ENCODE peak calls at places on chromosome 6, in four cellular contexts. C is suprapubic skin, Z is HCT116, L is prostate gland. X is an unnamed sample. For H3K36me3, the result is how much of the 10 kb centered on the place peaks cover.

GRCh38 chr6:165849539-165850430 is 186.7 kb upstream of the PDE10A start:
- DNase-seq in L (no peak), C (no peak), Z (no peak), X (no peak)

GRCh38 chr6:14108571-14109410 is 8.8 kb upstream of the CD83 start:
- DNase-seq in Z (no peak), L (no peak), C (no peak), X (peak)

GRCh38 chr6:129111853-129112252 is 228.9 kb downstream of the LAMA2 start:
- DNase-seq in L (no peak), Z (no peak), C (no peak), X (no peak)

GRCh38 chr6:32148722-32149576 is 2.8 kb downstream of the PRRT1 start:
- DNase-seq in C (peak), Z (no peak), L (peak), X (peak)

GRCh38 chr6:101462576-101462975 is 69.1 kb downstream of the GRIK2 start:
- DNase-seq in L (no peak), Z (no peak), C (no peak), X (no peak)

GRCh38 chr6:117907600-117908245 is 659 bp downstream of the SLC35F1 start:
- DNase-seq in Z (no peak), C (no peak), L (no peak), X (no peak)

GRCh38 chr6:40893021-40893420 is 146.0 kb downstream of the UNC5CL start:
- DNase-seq in Z (no peak), L (no peak), C (peak), X (no peak)

GRCh38 chr6:157631388-157631787 is 191.7 kb upstream of the SNX9 start:
- DNase-seq in C (no peak), L (no peak), Z (no peak), X (no peak)

GRCh38 chr6:18253635-18254034 is 10.7 kb downstream of the DEK start:
- DNase-seq in L (no peak), C (no peak), Z (no peak), X (no peak)

GRCh38 chr6:152002306-152002705 is 194.8 kb downstream of the ESR1 start:
- DNase-seq in C (no peak), Z (no peak), L (no peak), X (no peak)

GRCh38 chr6:12993283-12993898 is 276.8 kb downstream of the PHACTR1 start:
- DNase-seq in C (no peak), L (no peak), Z (no peak), X (no peak)

GRCh38 chr6:37029249-37029959 is 23.9 kb downstream of the FGD2 start:
- DNase-seq in Z (peak), L (no peak), C (no peak), X (peak)

GRCh38 chr6:76633259-76633658 is 560.8 kb upstream of the IMPG1 start:
- DNase-seq in Z (peak), C (no peak), L (no peak), X (no peak)

GRCh38 chr6:87667032-87667431 is 35.0 kb downstream of the AKIRIN2 start:
- DNase-seq in Z (no peak), C (no peak), L (no peak), X (no peak)

GRCh38 chr6:87671555-87672029 is 30.4 kb downstream of the AKIRIN2 start:
- DNase-seq in Z (no peak), C (no peak), L (no peak), X (no peak)

GRCh38 chr6:87668006-87668405 is 34.0 kb downstream of the AKIRIN2 start:
- DNase-seq in Z (no peak), L (no peak), C (no peak), X (no peak)

GRCh38 chr6:87670707-87671106 is 31.3 kb downstream of the AKIRIN2 start:
- DNase-seq in Z (no peak), L (no peak), C (no peak), X (no peak)

DNA sequence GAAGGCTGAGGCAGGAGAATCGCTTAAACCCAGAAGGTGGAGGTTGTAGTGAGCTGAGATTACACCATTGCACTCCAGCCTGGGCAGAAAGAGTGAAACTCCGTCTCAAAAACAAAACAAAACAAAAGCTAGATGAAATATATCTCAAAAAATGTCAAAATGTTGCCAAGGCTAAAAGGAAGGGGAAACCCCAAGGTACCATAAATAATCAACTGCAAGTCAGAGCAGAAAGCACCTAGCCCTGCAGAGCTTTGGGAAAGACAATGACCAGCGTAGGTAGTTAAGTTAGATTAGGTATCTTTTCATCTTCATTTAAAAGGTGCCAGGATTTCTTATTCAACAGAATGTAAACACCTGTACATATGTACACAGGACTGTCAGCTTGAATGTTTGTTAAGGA is 33.0 kb downstream of the AKIRIN2 start:
- DNase-seq in C (no peak), L (no peak), Z (no peak), X (no peak)
- H3K36me3 ChIP-seq in C (under half), L (under half), Z (under half), X (half or more)

GRCh38 chr6:124961784-124962611 is at the start of gene RNF217:
- DNase-seq in L (peak), Z (no peak), C (peak), X (peak)
- TF ChIP-seq POLR2A in L (peak), Z (peak), C (no peak), X (no peak)

DNA sequence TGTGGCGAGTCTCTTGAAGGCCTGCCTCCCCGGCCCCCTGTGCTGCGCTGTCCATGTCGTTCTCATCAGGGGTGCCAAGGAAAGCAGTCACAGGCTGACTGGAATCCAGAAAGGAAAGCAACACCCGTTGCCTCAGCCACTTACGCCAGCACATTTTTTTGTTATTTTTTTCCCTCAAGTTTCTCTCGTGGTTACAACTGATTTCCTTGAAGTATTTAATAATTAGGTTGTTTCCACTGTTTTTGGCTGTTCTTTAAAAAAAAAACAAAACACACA is 17.9 kb upstream of the SLC22A1 start:
- DNase-seq in L (no peak), Z (no peak), C (no peak), X (no peak)
- H3K36me3 ChIP-seq in L (under half), Z (under half), C (half or more), X (half or more)

GRCh38 chr6:11271228-11271627 is 38.8 kb upstream of the NEDD9 start:
- DNase-seq in C (no peak), Z (no peak), L (no peak), X (peak)

GRCh38 chr6:11271637-11272036 is 39.2 kb upstream of the NEDD9 start:
- DNase-seq in C (no peak), L (no peak), Z (no peak), X (no peak)

GRCh38 chr6:11268978-11269377 is 36.5 kb upstream of the NEDD9 start:
- DNase-seq in Z (no peak), L (no peak), C (no peak), X (no peak)

GRCh38 chr6:11272491-11273192 is 40.2 kb upstream of the NEDD9 start:
- DNase-seq in L (no peak), C (no peak), Z (no peak), X (no peak)

GRCh38 chr6:11270030-11271027 is 37.9 kb upstream of the NEDD9 start:
- DNase-seq in Z (no peak), C (no peak), L (no peak), X (no peak)
- TF ChIP-seq POLR2A in Z (no peak), C (no peak), L (no peak), X (no peak)

GRCh38 chr6:83126807-83127206 is 59.3 kb downstream of the DOP1A start:
- DNase-seq in L (no peak), Z (no peak), C (no peak), X (no peak)
- H3K36me3 ChIP-seq in L (under half), Z (under half), C (half or more), X (half or more)

GRCh38 chr6:30493643-30494250 is 4.4 kb downstream of the HLA-E start:
- DNase-seq in L (no peak), Z (no peak), C (peak), X (no peak)
- TF ChIP-seq POLR2A in L (no peak), Z (no peak), C (no peak), X (no peak)

DNA sequence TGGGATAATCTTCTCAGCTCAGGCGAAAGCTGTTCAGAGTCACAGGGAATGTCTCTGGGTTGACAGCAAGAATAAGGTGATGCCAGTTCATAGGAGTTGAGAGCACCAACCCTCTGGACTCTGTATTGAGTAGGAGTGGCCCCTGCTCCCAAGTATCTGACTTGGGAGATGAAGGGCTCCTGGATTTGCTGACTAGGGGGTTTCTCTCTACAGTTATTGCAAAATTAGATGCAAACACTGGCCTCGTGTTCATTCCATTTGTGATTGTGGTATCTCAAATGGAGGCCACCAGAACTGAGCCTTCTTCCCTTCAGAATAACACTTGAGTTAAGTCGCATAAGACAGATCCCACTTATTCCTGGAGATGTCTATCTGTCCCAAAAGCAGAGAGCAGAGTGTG is 135.7 kb downstream of the PDE7B start:
- DNase-seq in Z (no peak), C (no peak), L (no peak), X (no peak)
- H3K36me3 ChIP-seq in Z (under half), C (under half), L (under half), X (under half)

DNA sequence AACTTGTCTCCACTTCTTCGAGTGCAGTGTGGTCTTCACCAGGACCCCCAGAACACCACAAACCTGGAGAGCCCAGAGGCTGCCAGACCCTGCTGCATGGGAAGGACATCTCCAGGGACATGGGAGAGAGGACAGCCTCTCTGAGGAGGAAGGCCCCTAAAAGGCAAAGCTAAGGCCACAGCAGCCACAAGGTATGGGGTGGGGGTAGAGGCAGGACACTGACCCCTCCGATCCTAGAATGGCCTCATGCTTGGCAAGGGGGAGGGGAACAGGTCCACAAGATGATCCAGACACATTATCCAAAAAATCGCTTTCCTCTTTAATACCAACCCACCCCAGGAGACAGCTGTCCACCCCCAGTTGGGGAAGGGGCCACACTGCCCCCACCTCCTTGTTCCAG is 1.9 kb downstream of the B3GALT4 start:
- DNase-seq in Z (no peak), L (no peak), C (no peak), X (no peak)
- TF ChIP-seq POLR2A in Z (no peak), L (no peak), C (no peak), X (no peak)

GRCh38 chr6:161082215-161082614 is 90.6 kb downstream of the MAP3K4 start:
- DNase-seq in L (no peak), C (no peak), Z (no peak), X (no peak)

GRCh38 chr6:161080263-161080970 is 88.8 kb downstream of the MAP3K4 start:
- DNase-seq in Z (no peak), C (no peak), L (no peak), X (no peak)

GRCh38 chr6:161088676-161089328 is 97.2 kb downstream of the MAP3K4 start:
- DNase-seq in Z (no peak), L (no peak), C (no peak), X (no peak)

GRCh38 chr6:161079566-161080262 is 88.1 kb downstream of the MAP3K4 start:
- DNase-seq in Z (no peak), C (no peak), L (no peak), X (no peak)

GRCh38 chr6:161085246-161085645 is 93.7 kb downstream of the MAP3K4 start:
- DNase-seq in Z (no peak), C (no peak), L (no peak), X (no peak)
- H3K36me3 ChIP-seq in Z (under half), C (half or more), L (under half), X (half or more)